ENCODE peak calls at places on chromosomes 11 and 22, in six cellular contexts. One of them, this sample, is unnamed.
A peak's percentile ranks its signal among the peaks of the same experiment; 100 is the strongest.

GRCh38 chr11:92423133-92423532 is 198.5 kb downstream of the FAT3 start:
- DNase-seq in SK-N-SH: no peak
- DNase-seq in anterior cingulate cortex: no peak
- DNase-seq in adrenal gland: no peak
- DNase-seq in activated T-helper 9 cell treated with anti-CD3 and anti-CD28 coated beads, Interleukin-2, amount 50 U/mL, for 16 hours: no peak
- DNase-seq in ACHN: no peak
- DNase-seq in this sample: no peak

GRCh38 chr11:66676931-66677598 is 622 bp downstream of the RBM4B start:
- DNase-seq in ACHN: no peak
- DNase-seq in SK-N-SH: no peak
- DNase-seq in anterior cingulate cortex: no peak
- DNase-seq in adrenal gland: no peak
- DNase-seq in activated T-helper 9 cell treated with anti-CD3 and anti-CD28 coated beads, Interleukin-2, amount 50 U/mL, for 16 hours: no peak
- DNase-seq in this sample: peak; percentile 11

GRCh38 chr11:6418958-6419611 is at the start of gene APBB1:
- DNase-seq in ACHN: peak; percentile 43
- DNase-seq in anterior cingulate cortex: peak; percentile 61
- DNase-seq in activated T-helper 9 cell treated with anti-CD3 and anti-CD28 coated beads, Interleukin-2, amount 50 U/mL, for 16 hours: peak; percentile 64
- DNase-seq in adrenal gland: peak; percentile 78
- DNase-seq in SK-N-SH: peak; percentile 96
- DNase-seq in this sample: peak; percentile 40

GRCh38 chr11:12128191-12128841 is 17.9 kb downstream of the MICAL2 start:
- DNase-seq in SK-N-SH: no peak
- DNase-seq in ACHN: no peak
- DNase-seq in adrenal gland: no peak
- DNase-seq in anterior cingulate cortex: no peak
- DNase-seq in activated T-helper 9 cell treated with anti-CD3 and anti-CD28 coated beads, Interleukin-2, amount 50 U/mL, for 16 hours: no peak
- DNase-seq in this sample: no peak

GRCh38 chr11:6746086-6746618 is 25.6 kb downstream of the OR2AG2 start:
- DNase-seq in anterior cingulate cortex: no peak
- DNase-seq in ACHN: no peak
- DNase-seq in SK-N-SH: no peak
- DNase-seq in adrenal gland: no peak
- DNase-seq in activated T-helper 9 cell treated with anti-CD3 and anti-CD28 coated beads, Interleukin-2, amount 50 U/mL, for 16 hours: peak; percentile 15
- DNase-seq in this sample: no peak

GRCh38 chr11:33320814-33321330 is 63.7 kb downstream of the HIPK3 start:
- DNase-seq in ACHN: no peak
- DNase-seq in adrenal gland: no peak
- DNase-seq in activated T-helper 9 cell treated with anti-CD3 and anti-CD28 coated beads, Interleukin-2, amount 50 U/mL, for 16 hours: no peak
- DNase-seq in anterior cingulate cortex: no peak
- DNase-seq in SK-N-SH: no peak
- DNase-seq in this sample: no peak

GRCh38 chr11:124602193-124602592 is 9.0 kb upstream of the PANX3 start:
- DNase-seq in ACHN: no peak
- DNase-seq in adrenal gland: no peak
- DNase-seq in SK-N-SH: no peak
- DNase-seq in anterior cingulate cortex: no peak
- DNase-seq in activated T-helper 9 cell treated with anti-CD3 and anti-CD28 coated beads, Interleukin-2, amount 50 U/mL, for 16 hours: no peak
- DNase-seq in this sample: no peak

GRCh38 chr22:42172385-42173172 is 42.0 kb upstream of the CYP2D6 start:
- DNase-seq in adrenal gland: peak; percentile 84
- DNase-seq in anterior cingulate cortex: no peak
- DNase-seq in ACHN: no peak
- DNase-seq in SK-N-SH: peak; percentile 56
- DNase-seq in activated T-helper 9 cell treated with anti-CD3 and anti-CD28 coated beads, Interleukin-2, amount 50 U/mL, for 16 hours: no peak
- DNase-seq in this sample: no peak

GRCh38 chr22:29071261-29072045 is 1.4 kb upstream of the KREMEN1 start:
- DNase-seq in activated T-helper 9 cell treated with anti-CD3 and anti-CD28 coated beads, Interleukin-2, amount 50 U/mL, for 16 hours: peak; percentile 11
- DNase-seq in SK-N-SH: no peak
- DNase-seq in ACHN: no peak
- DNase-seq in adrenal gland: no peak
- DNase-seq in anterior cingulate cortex: no peak
- DNase-seq in this sample: no peak

GRCh38 chr11:123301696-123302400 is 106.8 kb upstream of the CLMP start:
- DNase-seq in SK-N-SH: peak; percentile 94
- DNase-seq in adrenal gland: peak; percentile 77
- DNase-seq in ACHN: peak; percentile 41
- DNase-seq in activated T-helper 9 cell treated with anti-CD3 and anti-CD28 coated beads, Interleukin-2, amount 50 U/mL, for 16 hours: peak; percentile 55
- DNase-seq in anterior cingulate cortex: no peak
- DNase-seq in this sample: peak; percentile 31

GRCh38 chr11:85483861-85484260 is 143.3 kb downstream of the DLG2 start:
- DNase-seq in activated T-helper 9 cell treated with anti-CD3 and anti-CD28 coated beads, Interleukin-2, amount 50 U/mL, for 16 hours: no peak
- DNase-seq in anterior cingulate cortex: no peak
- DNase-seq in adrenal gland: no peak
- DNase-seq in ACHN: no peak
- DNase-seq in SK-N-SH: no peak
- DNase-seq in this sample: no peak

GRCh38 chr11:72072348-72072747 is 8.0 kb downstream of the NUMA1 start:
- DNase-seq in activated T-helper 9 cell treated with anti-CD3 and anti-CD28 coated beads, Interleukin-2, amount 50 U/mL, for 16 hours: no peak
- DNase-seq in anterior cingulate cortex: no peak
- DNase-seq in ACHN: peak; percentile 61
- DNase-seq in SK-N-SH: no peak
- DNase-seq in adrenal gland: peak; percentile 66
- DNase-seq in this sample: no peak

GRCh38 chr22:23283591-23284503 is 103.5 kb downstream of the BCR start:
- DNase-seq in adrenal gland: no peak
- DNase-seq in anterior cingulate cortex: no peak
- DNase-seq in ACHN: no peak
- DNase-seq in SK-N-SH: no peak
- DNase-seq in activated T-helper 9 cell treated with anti-CD3 and anti-CD28 coated beads, Interleukin-2, amount 50 U/mL, for 16 hours: no peak
- DNase-seq in this sample: no peak

GRCh38 chr11:125239585-125240331 is 75.2 kb downstream of the PKNOX2 start:
- DNase-seq in ACHN: no peak
- DNase-seq in SK-N-SH: no peak
- DNase-seq in adrenal gland: no peak
- DNase-seq in anterior cingulate cortex: no peak
- DNase-seq in activated T-helper 9 cell treated with anti-CD3 and anti-CD28 coated beads, Interleukin-2, amount 50 U/mL, for 16 hours: no peak
- DNase-seq in this sample: no peak

GRCh38 chr11:112345708-112346107 is 85.0 kb upstream of the PLET1 start:
- DNase-seq in SK-N-SH: peak; percentile 32
- DNase-seq in ACHN: no peak
- DNase-seq in adrenal gland: no peak
- DNase-seq in anterior cingulate cortex: no peak
- DNase-seq in activated T-helper 9 cell treated with anti-CD3 and anti-CD28 coated beads, Interleukin-2, amount 50 U/mL, for 16 hours: no peak
- DNase-seq in this sample: no peak

GRCh38 chr11:61963282-61964057 is 4.0 kb downstream of the FTH1 start:
- DNase-seq in SK-N-SH: no peak
- DNase-seq in ACHN: peak; percentile 30
- DNase-seq in anterior cingulate cortex: no peak
- DNase-seq in adrenal gland: peak; percentile 74
- DNase-seq in activated T-helper 9 cell treated with anti-CD3 and anti-CD28 coated beads, Interleukin-2, amount 50 U/mL, for 16 hours: no peak
- DNase-seq in this sample: peak; percentile 70

GRCh38 chr22:27796118-27796517 is 5.4 kb downstream of the MN1 start:
- DNase-seq in anterior cingulate cortex: no peak
- DNase-seq in SK-N-SH: no peak
- DNase-seq in activated T-helper 9 cell treated with anti-CD3 and anti-CD28 coated beads, Interleukin-2, amount 50 U/mL, for 16 hours: no peak
- DNase-seq in ACHN: no peak
- DNase-seq in adrenal gland: no peak
- DNase-seq in this sample: no peak

GRCh38 chr11:87754685-87755084 is 420.6 kb downstream of the RAB38 start:
- DNase-seq in anterior cingulate cortex: no peak
- DNase-seq in adrenal gland: no peak
- DNase-seq in activated T-helper 9 cell treated with anti-CD3 and anti-CD28 coated beads, Interleukin-2, amount 50 U/mL, for 16 hours: no peak
- DNase-seq in SK-N-SH: no peak
- DNase-seq in ACHN: no peak
- DNase-seq in this sample: no peak

GRCh38 chr11:76642341-76642740 is 28.2 kb downstream of the LRRC32 start:
- DNase-seq in activated T-helper 9 cell treated with anti-CD3 and anti-CD28 coated beads, Interleukin-2, amount 50 U/mL, for 16 hours: no peak
- DNase-seq in SK-N-SH: no peak
- DNase-seq in ACHN: no peak
- DNase-seq in anterior cingulate cortex: no peak
- DNase-seq in adrenal gland: peak; percentile 27
- DNase-seq in this sample: no peak

GRCh38 chr11:30786392-30787120 is 200.4 kb upstream of the MPPED2 start:
- DNase-seq in ACHN: no peak
- DNase-seq in SK-N-SH: no peak
- DNase-seq in anterior cingulate cortex: no peak
- DNase-seq in activated T-helper 9 cell treated with anti-CD3 and anti-CD28 coated beads, Interleukin-2, amount 50 U/mL, for 16 hours: no peak
- DNase-seq in adrenal gland: no peak
- DNase-seq in this sample: no peak

GRCh38 chr22:40107756-40108437 is 69.8 kb upstream of the TNRC6B start:
- DNase-seq in adrenal gland: peak; percentile 74
- DNase-seq in ACHN: peak; percentile 70
- DNase-seq in activated T-helper 9 cell treated with anti-CD3 and anti-CD28 coated beads, Interleukin-2, amount 50 U/mL, for 16 hours: no peak
- DNase-seq in anterior cingulate cortex: no peak
- DNase-seq in SK-N-SH: no peak
- DNase-seq in this sample: no peak

GRCh38 chr22:29690481-29690880 is 29.3 kb upstream of the CABP7 start:
- DNase-seq in SK-N-SH: no peak
- DNase-seq in ACHN: no peak
- DNase-seq in adrenal gland: no peak
- DNase-seq in anterior cingulate cortex: no peak
- DNase-seq in activated T-helper 9 cell treated with anti-CD3 and anti-CD28 coated beads, Interleukin-2, amount 50 U/mL, for 16 hours: no peak
- DNase-seq in this sample: no peak

GRCh38 chr11:65739022-65739421 is 18.4 kb upstream of the RNASEH2C start:
- DNase-seq in SK-N-SH: no peak
- DNase-seq in ACHN: no peak
- DNase-seq in activated T-helper 9 cell treated with anti-CD3 and anti-CD28 coated beads, Interleukin-2, amount 50 U/mL, for 16 hours: no peak
- DNase-seq in anterior cingulate cortex: no peak
- DNase-seq in adrenal gland: no peak
- DNase-seq in this sample: no peak

GRCh38 chr11:2542406-2542805 is 97.6 kb downstream of the KCNQ1 start:
- DNase-seq in ACHN: no peak
- DNase-seq in SK-N-SH: no peak
- DNase-seq in adrenal gland: peak; percentile 36
- DNase-seq in anterior cingulate cortex: no peak
- DNase-seq in activated T-helper 9 cell treated with anti-CD3 and anti-CD28 coated beads, Interleukin-2, amount 50 U/mL, for 16 hours: no peak
- DNase-seq in this sample: no peak

GRCh38 chr11:69841859-69842698 is 22.9 kb upstream of the FGF3 start:
- DNase-seq in ACHN: no peak
- DNase-seq in anterior cingulate cortex: no peak
- DNase-seq in activated T-helper 9 cell treated with anti-CD3 and anti-CD28 coated beads, Interleukin-2, amount 50 U/mL, for 16 hours: no peak
- DNase-seq in SK-N-SH: no peak
- DNase-seq in adrenal gland: no peak
- DNase-seq in this sample: no peak

GRCh38 chr11:2433106-2433925 is 11.0 kb downstream of the TRPM5 start:
- DNase-seq in ACHN: no peak
- DNase-seq in activated T-helper 9 cell treated with anti-CD3 and anti-CD28 coated beads, Interleukin-2, amount 50 U/mL, for 16 hours: no peak
- DNase-seq in SK-N-SH: no peak
- DNase-seq in adrenal gland: no peak
- DNase-seq in anterior cingulate cortex: no peak
- DNase-seq in this sample: no peak

GRCh38 chr22:37561209-37562048 is 1.1 kb downstream of the CDC42EP1 start:
- DNase-seq in ACHN: peak; percentile 87
- DNase-seq in adrenal gland: peak; percentile 97
- DNase-seq in activated T-helper 9 cell treated with anti-CD3 and anti-CD28 coated beads, Interleukin-2, amount 50 U/mL, for 16 hours: peak; percentile 69
- DNase-seq in anterior cingulate cortex: peak; percentile 75
- DNase-seq in SK-N-SH: peak; percentile 94
- DNase-seq in this sample: peak; percentile 96

GRCh38 chr11:2578006-2578933 is 121.5 kb downstream of the KCNQ1OT1 start:
- DNase-seq in ACHN: no peak
- DNase-seq in SK-N-SH: peak; percentile 17
- DNase-seq in activated T-helper 9 cell treated with anti-CD3 and anti-CD28 coated beads, Interleukin-2, amount 50 U/mL, for 16 hours: no peak
- DNase-seq in adrenal gland: peak; percentile 51
- DNase-seq in anterior cingulate cortex: no peak
- DNase-seq in this sample: peak; percentile 6

GRCh38 chr11:83037877-83038276 is 33.8 kb downstream of the RAB30 start:
- DNase-seq in adrenal gland: no peak
- DNase-seq in anterior cingulate cortex: no peak
- DNase-seq in SK-N-SH: no peak
- DNase-seq in activated T-helper 9 cell treated with anti-CD3 and anti-CD28 coated beads, Interleukin-2, amount 50 U/mL, for 16 hours: no peak
- DNase-seq in ACHN: no peak
- DNase-seq in this sample: no peak

GRCh38 chr22:33271390-33272161 is 213.4 kb upstream of the SYN3 start:
- DNase-seq in anterior cingulate cortex: peak; percentile 27
- DNase-seq in activated T-helper 9 cell treated with anti-CD3 and anti-CD28 coated beads, Interleukin-2, amount 50 U/mL, for 16 hours: no peak
- DNase-seq in ACHN: no peak
- DNase-seq in SK-N-SH: no peak
- DNase-seq in adrenal gland: peak; percentile 64
- DNase-seq in this sample: peak; percentile 26

GRCh38 chr22:48398181-48398905 is 1429.3 kb downstream of the BRD1 start:
- DNase-seq in anterior cingulate cortex: no peak
- DNase-seq in activated T-helper 9 cell treated with anti-CD3 and anti-CD28 coated beads, Interleukin-2, amount 50 U/mL, for 16 hours: no peak
- DNase-seq in SK-N-SH: no peak
- DNase-seq in adrenal gland: peak; percentile 25
- DNase-seq in ACHN: no peak
- DNase-seq in this sample: no peak

GRCh38 chr11:69559181-69559580 is 77.7 kb downstream of the LINC01488 start:
- DNase-seq in SK-N-SH: no peak
- DNase-seq in activated T-helper 9 cell treated with anti-CD3 and anti-CD28 coated beads, Interleukin-2, amount 50 U/mL, for 16 hours: no peak
- DNase-seq in adrenal gland: peak; percentile 25
- DNase-seq in ACHN: no peak
- DNase-seq in anterior cingulate cortex: no peak
- DNase-seq in this sample: no peak

GRCh38 chr11:94193288-94193687 is 64.6 kb downstream of the PANX1 start:
- DNase-seq in activated T-helper 9 cell treated with anti-CD3 and anti-CD28 coated beads, Interleukin-2, amount 50 U/mL, for 16 hours: no peak
- DNase-seq in SK-N-SH: no peak
- DNase-seq in ACHN: peak; percentile 67
- DNase-seq in adrenal gland: peak; percentile 69
- DNase-seq in anterior cingulate cortex: no peak
- DNase-seq in this sample: no peak

GRCh38 chr11:84626256-84626655 is 1000.9 kb downstream of the DLG2 start:
- DNase-seq in SK-N-SH: no peak
- DNase-seq in anterior cingulate cortex: no peak
- DNase-seq in ACHN: no peak
- DNase-seq in adrenal gland: no peak
- DNase-seq in activated T-helper 9 cell treated with anti-CD3 and anti-CD28 coated beads, Interleukin-2, amount 50 U/mL, for 16 hours: no peak
- DNase-seq in this sample: no peak

This sample was measured in tibial nerve.